ENCODE peak calls at places on chromosomes 6 and 20, in ten cellular contexts. X is lung, L is fibroblast of mammary gland, O is astrocyte of the cerebellum, P is dorsolateral prefrontal cortex, N is Panc1, M is choroid plexus epithelial cell, G is HFF-Myc, I is lower lobe of right lung, E is breast epithelium. H is an unnamed sample.

GRCh38 chr6:44000164-44000842 is 126.9 kb downstream of the MRPL14 start:
- DNase-seq in X (peak; percentile 88), L (no peak), O (no peak), P (no peak), N (no peak), M (no peak), G (no peak), I (peak; percentile 87), E (no peak), H (no peak)

GRCh38 chr6:159959976-159960384 is 8.9 kb upstream of the IGF2R start:
- DNase-seq in X (no peak), L (peak; percentile 68), O (no peak), P (no peak), N (no peak), M (peak; percentile 53), G (peak; percentile 88), I (no peak), E (no peak), H (peak; percentile 73)

GRCh38 chr20:21719592-21720214 is 14.2 kb downstream of the PAX1 start:
- DNase-seq in X (peak; percentile 57), L (peak; percentile 69), O (peak; percentile 44), P (peak; percentile 62), N (peak; percentile 45), M (peak; percentile 82), G (peak; percentile 22), I (no peak), E (no peak), H (peak; percentile 15)

GRCh38 chr20:32536861-32537656 is 48.1 kb downstream of the NOL4L start:
- DNase-seq in X (peak; percentile 42), L (no peak), O (no peak), P (no peak), N (no peak), M (no peak), G (no peak), I (peak; percentile 68), E (no peak), H (no peak)

GRCh38 chr20:47051936-47052566 is 157.4 kb downstream of the EYA2 start:
- DNase-seq in X (no peak), L (no peak), O (no peak), P (no peak), N (no peak), M (no peak), G (no peak), I (no peak), E (no peak), H (no peak)

GRCh38 chr20:47432251-47433210 is 69.2 kb upstream of the NCOA3 start:
- DNase-seq in X (peak; percentile 29), L (peak; percentile 82), O (no peak), P (no peak), N (no peak), M (no peak), G (no peak), I (peak; percentile 69), E (no peak), H (peak; percentile 35)

GRCh38 chr6:110039996-110040383 is 61.9 kb downstream of the GPR6 start:
- DNase-seq in X (peak; percentile 30), L (peak; percentile 24), O (no peak), P (no peak), N (peak; percentile 30), M (peak; percentile 67), G (peak; percentile 11), I (no peak), E (no peak), H (peak; percentile 11)

GRCh38 chr6:41939091-41939847 is 2.3 kb downstream of the CCND3 start:
- DNase-seq in X (peak; percentile 66), L (peak; percentile 44), O (no peak), P (no peak), N (no peak), M (peak; percentile 53), G (no peak), I (peak; percentile 80), E (no peak), H (peak; percentile 87)

GRCh38 chr6:109045423-109046012 is 49.1 kb downstream of the SESN1 start:
- DNase-seq in X (no peak), L (no peak), O (no peak), P (no peak), N (no peak), M (no peak), G (no peak), I (no peak), E (no peak), H (no peak)

DNA sequence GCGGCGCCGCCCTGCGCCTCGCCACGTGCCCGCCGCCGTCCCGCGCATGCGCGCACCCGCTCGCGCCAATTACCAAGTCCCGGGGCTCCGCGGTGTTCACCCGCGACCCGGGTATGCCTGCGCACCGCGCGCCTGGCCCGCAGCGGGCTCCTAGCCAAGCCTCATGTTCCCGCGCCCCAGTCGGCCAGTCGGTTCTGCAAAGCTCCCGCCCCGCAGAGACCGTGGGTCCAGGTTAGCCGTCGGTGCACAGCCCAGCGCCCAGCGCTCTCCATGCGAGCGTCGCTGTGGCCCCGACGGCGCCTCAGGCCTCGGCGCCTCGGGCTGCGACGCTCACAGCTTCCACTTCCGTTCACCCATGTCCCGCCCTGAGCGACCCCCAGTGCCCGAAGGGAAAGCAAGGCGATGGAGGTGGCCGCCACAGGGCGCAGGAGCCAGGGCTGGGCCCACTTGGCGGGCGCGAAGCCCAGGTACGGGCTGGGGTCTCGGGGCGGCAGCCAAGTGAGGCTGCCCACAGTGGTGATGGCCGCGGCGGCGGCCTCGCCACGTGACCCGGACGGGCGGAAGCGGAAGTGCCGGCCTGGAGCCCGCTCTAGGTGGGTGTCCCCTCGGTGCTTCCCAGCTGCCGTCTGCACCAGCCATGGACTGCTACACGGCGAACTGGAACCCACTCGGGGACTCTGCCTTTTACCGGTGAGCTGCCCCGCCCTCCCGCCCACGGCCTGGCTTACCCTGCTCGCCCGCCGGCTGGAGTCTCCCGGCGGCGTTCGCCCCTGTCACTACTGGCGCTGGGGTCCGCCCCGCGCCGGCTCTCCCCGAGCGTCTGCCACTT is at the start of the genes PCED1A and VPS16:
- DNase-seq in X (peak; percentile 91), L (peak; percentile 82), O (peak; percentile 50), P (peak; percentile 84), N (peak; percentile 22), M (peak; percentile 89), G (peak; percentile 61), I (peak; percentile 92), E (peak; percentile 81), H (peak; percentile 88)
- TF ChIP-seq CTCF in X (no peak), L (no peak), O (no peak), P (peak; percentile 31), N (no peak), M (no peak), G (no peak), I (no peak), E (no peak), H (no peak)

GRCh38 chr6:39171489-39172376 is 56.7 kb upstream of the SAYSD1 start:
- DNase-seq in X (no peak), L (no peak), O (no peak), P (no peak), N (no peak), M (no peak), G (no peak), I (no peak), E (no peak), H (no peak)

GRCh38 chr6:39170860-39171259 is 55.9 kb upstream of the SAYSD1 start:
- DNase-seq in X (no peak), L (no peak), O (no peak), P (no peak), N (no peak), M (no peak), G (no peak), I (no peak), E (no peak), H (no peak)

GRCh38 chr6:39173276-39173675 is 56.0 kb downstream of the KCNK5 start:
- DNase-seq in X (no peak), L (no peak), O (no peak), P (no peak), N (no peak), M (no peak), G (no peak), I (no peak), E (no peak), H (no peak)

GRCh38 chr6:39169448-39170344 is 54.7 kb upstream of the SAYSD1 start:
- DNase-seq in X (no peak), L (no peak), O (no peak), P (no peak), N (no peak), M (no peak), G (no peak), I (no peak), E (peak; percentile 64), H (no peak)

DNA sequence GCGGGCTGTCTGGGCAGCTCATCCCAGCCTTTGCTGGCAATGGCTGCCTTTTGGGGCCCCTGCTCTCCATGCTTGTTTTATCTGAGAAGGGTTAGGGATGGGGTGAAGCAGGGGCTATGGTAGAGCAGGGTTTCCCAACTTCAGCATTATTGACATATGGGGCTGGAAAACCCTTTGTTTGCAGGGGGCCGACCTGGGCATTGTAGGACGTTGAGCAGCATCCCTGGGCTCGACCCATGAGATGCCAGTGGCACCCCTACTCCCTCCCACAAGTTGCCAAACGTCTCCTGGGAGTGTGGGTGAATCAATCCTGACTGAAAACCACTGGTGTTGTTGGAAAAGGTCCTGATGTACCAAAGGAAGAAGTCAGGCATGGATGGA is 56.9 kb downstream of the KCNK5 start:
- DNase-seq in X (no peak), L (no peak), O (no peak), P (no peak), N (no peak), M (no peak), G (no peak), I (no peak), E (no peak), H (no peak)
- H3K4me3 ChIP-seq in X (no peak overlapping the region), L (no peak overlapping the region), O (no peak overlapping the region), P (no peak overlapping the region), N (no peak overlapping the region), M (no peak overlapping the region), G (no peak overlapping the region), I (no peak overlapping the region), E (no peak overlapping the region), H (no peak overlapping the region)

DNA sequence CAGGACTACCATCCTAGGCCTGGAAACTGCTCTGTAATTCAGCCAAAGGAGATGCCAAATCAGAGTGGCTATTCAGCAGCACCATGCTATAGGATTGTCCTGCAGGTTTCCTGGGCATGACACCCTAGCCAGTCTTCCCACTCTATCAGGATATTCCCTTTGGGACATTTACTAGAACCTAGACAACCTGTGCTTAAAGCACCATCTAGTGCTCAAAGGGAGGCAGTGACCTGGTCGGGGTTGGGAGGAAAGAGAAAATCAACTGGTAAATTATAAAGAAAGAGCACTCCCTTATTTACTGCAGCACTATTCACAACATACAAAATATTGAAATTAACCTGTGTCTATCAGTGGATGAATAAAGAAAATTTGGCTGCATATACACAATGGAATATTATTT is 67.2 kb upstream of the SMLR1 start:
- DNase-seq in X (no peak), L (peak; percentile 63), O (peak; percentile 15), P (no peak), N (no peak), M (peak; percentile 71), G (peak; percentile 30), I (no peak), E (no peak), H (peak; percentile 53)
- TF ChIP-seq CTCF in X (no peak), L (peak; percentile 86), O (peak; percentile 72), P (no peak), N (peak; percentile 76), M (peak; percentile 91), G (peak; percentile 74), I (peak; percentile 41), E (no peak), H (peak; percentile 82)

DNA sequence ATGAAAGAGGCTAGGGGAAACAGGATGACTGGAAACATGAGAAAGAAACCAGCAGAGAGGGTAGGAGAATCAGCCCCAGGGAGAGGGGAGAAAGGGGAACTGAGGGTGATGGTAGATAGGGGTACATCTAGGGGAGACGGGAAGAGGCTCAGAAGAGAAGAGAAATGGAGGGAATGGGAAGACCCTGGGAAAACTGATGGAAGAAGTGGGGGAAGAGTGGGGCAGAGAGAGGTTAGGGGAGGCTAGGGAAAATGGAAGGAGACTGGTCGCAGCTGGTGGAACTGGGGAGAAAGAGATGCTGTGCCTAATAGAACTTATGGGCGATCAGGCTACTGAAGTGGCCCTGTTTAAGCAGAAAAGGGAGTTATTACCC is 548 bp downstream of the PROCR start:
- DNase-seq in X (no peak), L (no peak), O (no peak), P (no peak), N (no peak), M (no peak), G (no peak), I (no peak), E (no peak), H (no peak)
- H3K4me3 ChIP-seq in X (peak overlapping the region; percentile 11), L (peak overlapping the region; percentile 62), O (peak overlapping the region; percentile 38), P (no peak overlapping the region), N (peak overlapping the region; percentile 96), M (no peak overlapping the region), G (peak overlapping the region; percentile 54), I (peak overlapping the region; percentile 49), E (peak overlapping the region; percentile 45), H (peak overlapping the region; percentile 46)

H was measured in foreskin fibroblast.